ENCODE peak calls at places on chromosome 18, in six cellular contexts. O is fibroblast of mammary gland, T is cardiac muscle cell, A is H4, W is T-cell, H is mesendoderm. Y is an unnamed sample.

GRCh38 chr18:58314284-58314683 is 270.3 kb downstream of the NEDD4L start:
- DNase-seq in O (peak; percentile 97), T (no peak), A (peak; percentile 92), W (no peak), H (peak; percentile 31), Y (no peak)

GRCh38 chr18:75358928-75359327 is 68.6 kb downstream of the SMIM21 start:
- DNase-seq in O (peak; percentile 26), T (no peak), A (no peak), W (no peak), H (no peak), Y (no peak)

GRCh38 chr18:33123852-33124251 is 316.7 kb downstream of the CCDC178 start:
- DNase-seq in O (no peak), T (no peak), A (no peak), W (no peak), H (no peak), Y (no peak)

GRCh38 chr18:54242327-54242726 is 17.9 kb upstream of the MBD2 start:
- DNase-seq in O (no peak), T (no peak), A (no peak), W (no peak), H (no peak), Y (no peak)

GRCh38 chr18:8912348-8913057 is 190.0 kb upstream of the NDUFV2 start:
- DNase-seq in O (no peak), T (peak; percentile 0), A (no peak), W (no peak), H (peak; percentile 84), Y (peak; percentile 51)

GRCh38 chr18:72867721-72868665 is at the start of gene NETO1:
- DNase-seq in O (no peak), T (peak; percentile 54), A (no peak), W (no peak), H (peak; percentile 75), Y (peak; percentile 72)

GRCh38 chr18:3089579-3089978 is 76.6 kb upstream of the LPIN2 start:
- DNase-seq in O (no peak), T (no peak), A (no peak), W (no peak), H (no peak), Y (no peak)

GRCh38 chr18:35682282-35682867 is 100.8 kb downstream of the GALNT1 start:
- DNase-seq in O (no peak), T (no peak), A (no peak), W (no peak), H (no peak), Y (no peak)